ENCODE peak calls at places on chromosomes 11 and 22, in nine cellular contexts. E is NCI-H345, B is fibroblast of the aortic adventitia, A is iris pigment epithelial cell, K is cardiac muscle cell, I is Right ventricle myocardium inferior, Q is Caki2, U is right atrium auricular region, X is MG63. D is an unnamed sample.

GRCh38 chr11:43947003-43947500 is 4.6 kb downstream of the C11orf96 start:
- DNase-seq in K (peak; percentile 52), Q (no peak), X (no peak), A (peak; percentile 55), U (peak; percentile 78), I (no peak), B (no peak), E (no peak), D (peak; percentile 26)

GRCh38 chr11:120337133-120337895 is 1.1 kb downstream of the ARHGEF12 start:
- DNase-seq in Q (peak; percentile 40), U (no peak), I (no peak), K (peak; percentile 56), X (peak; percentile 37), A (peak; percentile 30), E (peak; percentile 41), B (no peak), D (peak; percentile 53)

GRCh38 chr11:132987936-132988335 is 544.4 kb downstream of the OPCML start:
- DNase-seq in Q (no peak), E (no peak), A (no peak), X (no peak), I (no peak), K (no peak), B (no peak), U (no peak), D (peak; percentile 69)

GRCh38 chr11:108562746-108563581 is 30.6 kb downstream of the EXPH5 start:
- DNase-seq in B (no peak), U (no peak), I (no peak), E (no peak), Q (no peak), A (peak; percentile 78), X (no peak), K (no peak), D (no peak)

GRCh38 chr11:20360650-20361049 is 2.9 kb upstream of the HTATIP2 start:
- DNase-seq in X (no peak), B (peak; percentile 56), Q (peak; percentile 82), E (no peak), I (no peak), A (peak; percentile 63), U (no peak), K (no peak), D (peak; percentile 62)

GRCh38 chr22:36299911-36300310 is 47.0 kb downstream of the APOL1 start:
- DNase-seq in I (no peak), B (no peak), K (no peak), E (no peak), U (no peak), Q (no peak), A (no peak), X (no peak), D (no peak)

GRCh38 chr11:8747173-8747572 is 64.6 kb downstream of the RPL27A start:
- DNase-seq in A (no peak), X (no peak), I (no peak), U (no peak), B (no peak), E (no peak), Q (no peak), K (no peak), D (no peak)

GRCh38 chr11:122656631-122657101 is 1.1 kb downstream of the UBASH3B start:
- DNase-seq in A (no peak), X (peak; percentile 33), U (no peak), E (peak; percentile 38), B (peak; percentile 52), K (peak; percentile 24), Q (peak; percentile 48), I (peak; percentile 78), D (peak; percentile 36)

GRCh38 chr22:22702159-22702873 is 57.9 kb downstream of the GGTLC2 start:
- DNase-seq in A (peak; percentile 17), X (no peak), I (no peak), U (no peak), K (no peak), E (no peak), B (no peak), Q (no peak), D (no peak)

GRCh38 chr11:131370090-131370751 is at the start of gene NTM:
- DNase-seq in X (peak; percentile 32), K (peak; percentile 51), I (no peak), B (peak; percentile 35), U (peak; percentile 62), A (peak; percentile 15), E (no peak), Q (no peak), D (peak; percentile 51)

GRCh38 chr11:128039140-128040021 is 548.0 kb downstream of the ETS1 start:
- DNase-seq in Q (peak; percentile 20), B (peak; percentile 95), X (peak; percentile 93), A (peak; percentile 95), K (no peak), U (no peak), E (no peak), I (peak; percentile 71), D (peak; percentile 75)

GRCh38 chr22:49301398-49302149 is 526.1 kb downstream of the BRD1 start:
- DNase-seq in U (peak; percentile 46), K (no peak), E (no peak), Q (no peak), A (no peak), X (no peak), I (peak; percentile 59), B (no peak), D (no peak)

GRCh38 chr11:17152306-17152705 is 55.5 kb downstream of the PIK3C2A start:
- DNase-seq in Q (no peak), A (no peak), E (no peak), U (no peak), I (no peak), K (no peak), B (no peak), X (no peak), D (no peak)

GRCh38 chr11:78099671-78100070 is 20.0 kb upstream of the NDUFC2 start:
- DNase-seq in A (no peak), E (peak; percentile 42), B (no peak), U (no peak), X (no peak), K (no peak), Q (no peak), I (no peak), D (no peak)

GRCh38 chr22:28883917-28884753 is 763 bp downstream of the ZNRF3 start:
- DNase-seq in X (peak; percentile 34), K (peak; percentile 60), B (peak; percentile 30), I (peak; percentile 74), Q (no peak), A (peak; percentile 55), U (no peak), E (peak; percentile 33), D (peak; percentile 63)

GRCh38 chr22:17477401-17477833 is 85.9 kb upstream of the SLC25A18 start:
- DNase-seq in B (peak; percentile 24), X (peak; percentile 4), A (no peak), I (no peak), U (peak; percentile 67), Q (no peak), E (no peak), K (peak; percentile 26), D (no peak)

GRCh38 chr22:42866100-42866499 is 9.0 kb upstream of the ARFGAP3 start:
- DNase-seq in Q (no peak), I (no peak), U (no peak), K (no peak), A (no peak), X (no peak), B (no peak), E (no peak), D (no peak)